ENCODE peak calls at places on chromosomes 6 and 20, in eight cellular contexts. One of them, this sample, is unnamed.

GRCh38 chr6:166259296-166259977 is 48.8 kb downstream of the PRR18 start:
- DNase-seq in MCF 10A: no peak
- DNase-seq in cardiac muscle cell: no peak
- DNase-seq in AG04450: no peak
- DNase-seq in endothelial cell: no peak
- DNase-seq in AG10803: no peak
- DNase-seq in pancreas: no peak
- DNase-seq in GM06990: no peak
- DNase-seq in this sample: no peak

GRCh38 chr6:37514377-37514776 is 14.7 kb upstream of the CCDC167 start:
- DNase-seq in MCF 10A: peak; percentile 63
- DNase-seq in cardiac muscle cell: no peak
- DNase-seq in AG04450: no peak
- DNase-seq in endothelial cell: no peak
- DNase-seq in AG10803: peak; percentile 7
- DNase-seq in pancreas: no peak
- DNase-seq in GM06990: no peak
- DNase-seq in this sample: no peak

GRCh38 chr6:154276810-154277577 is 79.6 kb downstream of the IPCEF1 start:
- DNase-seq in MCF 10A: peak; percentile 56
- DNase-seq in cardiac muscle cell: peak; percentile 47
- DNase-seq in AG04450: no peak
- DNase-seq in endothelial cell: no peak
- DNase-seq in AG10803: peak; percentile 45
- DNase-seq in pancreas: no peak
- DNase-seq in GM06990: no peak
- DNase-seq in this sample: peak; percentile 58

GRCh38 chr6:37622639-37623038 is 75.0 kb downstream of the MDGA1 start:
- DNase-seq in MCF 10A: no peak
- DNase-seq in cardiac muscle cell: no peak
- DNase-seq in AG04450: no peak
- DNase-seq in endothelial cell: no peak
- DNase-seq in AG10803: no peak
- DNase-seq in pancreas: no peak
- DNase-seq in GM06990: no peak
- DNase-seq in this sample: peak; percentile 52

GRCh38 chr6:51778666-51779065 is 308.7 kb downstream of the PKHD1 start:
- DNase-seq in MCF 10A: no peak
- DNase-seq in cardiac muscle cell: no peak
- DNase-seq in AG04450: no peak
- DNase-seq in endothelial cell: no peak
- DNase-seq in AG10803: no peak
- DNase-seq in pancreas: no peak
- DNase-seq in GM06990: no peak
- DNase-seq in this sample: no peak

GRCh38 chr6:95856876-95857364 is 158.9 kb upstream of the FUT9 start:
- DNase-seq in MCF 10A: no peak
- DNase-seq in cardiac muscle cell: no peak
- DNase-seq in AG04450: no peak
- DNase-seq in endothelial cell: no peak
- DNase-seq in AG10803: no peak
- DNase-seq in pancreas: no peak
- DNase-seq in GM06990: no peak
- DNase-seq in this sample: no peak

GRCh38 chr6:109944448-109944847 is 33.7 kb upstream of the GPR6 start:
- DNase-seq in MCF 10A: peak; percentile 50
- DNase-seq in cardiac muscle cell: no peak
- DNase-seq in AG04450: no peak
- DNase-seq in endothelial cell: no peak
- DNase-seq in AG10803: no peak
- DNase-seq in pancreas: no peak
- DNase-seq in GM06990: no peak
- DNase-seq in this sample: no peak

GRCh38 chr20:15789083-15789482 is 784.2 kb downstream of the KIF16B start:
- DNase-seq in MCF 10A: no peak
- DNase-seq in cardiac muscle cell: no peak
- DNase-seq in AG04450: no peak
- DNase-seq in endothelial cell: no peak
- DNase-seq in AG10803: no peak
- DNase-seq in pancreas: no peak
- DNase-seq in GM06990: no peak
- DNase-seq in this sample: no peak

GRCh38 chr6:27332692-27333641 is 20.9 kb upstream of the POM121L2 start:
- DNase-seq in MCF 10A: peak; percentile 84
- DNase-seq in cardiac muscle cell: peak; percentile 50
- DNase-seq in AG04450: peak; percentile 18
- DNase-seq in endothelial cell: peak; percentile 48
- DNase-seq in AG10803: peak; percentile 46
- DNase-seq in pancreas: peak; percentile 17
- DNase-seq in GM06990: peak; percentile 46
- DNase-seq in this sample: peak; percentile 57

GRCh38 chr6:168120390-168121307 is 41.6 kb upstream of the FRMD1 start:
- DNase-seq in MCF 10A: no peak
- DNase-seq in cardiac muscle cell: no peak
- DNase-seq in AG04450: no peak
- DNase-seq in endothelial cell: no peak
- DNase-seq in AG10803: no peak
- DNase-seq in pancreas: no peak
- DNase-seq in GM06990: no peak
- DNase-seq in this sample: no peak

GRCh38 chr6:53805725-53806124 is 10.9 kb downstream of the LRRC1 start:
- DNase-seq in MCF 10A: no peak
- DNase-seq in cardiac muscle cell: no peak
- DNase-seq in AG04450: no peak
- DNase-seq in endothelial cell: no peak
- DNase-seq in AG10803: no peak
- DNase-seq in pancreas: no peak
- DNase-seq in GM06990: no peak
- DNase-seq in this sample: no peak

GRCh38 chr6:11009353-11009752 is 34.8 kb downstream of the ELOVL2 start:
- DNase-seq in MCF 10A: peak; percentile 62
- DNase-seq in cardiac muscle cell: no peak
- DNase-seq in AG04450: no peak
- DNase-seq in endothelial cell: no peak
- DNase-seq in AG10803: peak; percentile 31
- DNase-seq in pancreas: no peak
- DNase-seq in GM06990: no peak
- DNase-seq in this sample: peak; percentile 18

GRCh38 chr6:21666788-21667681 is 73.5 kb downstream of the SOX4 start:
- DNase-seq in MCF 10A: no peak
- DNase-seq in cardiac muscle cell: no peak
- DNase-seq in AG04450: no peak
- DNase-seq in endothelial cell: peak; percentile 35
- DNase-seq in AG10803: no peak
- DNase-seq in pancreas: no peak
- DNase-seq in GM06990: peak; percentile 15
- DNase-seq in this sample: peak; percentile 9

GRCh38 chr6:36727491-36728021 is 29.9 kb downstream of the RAB44 start:
- DNase-seq in MCF 10A: no peak
- DNase-seq in cardiac muscle cell: no peak
- DNase-seq in AG04450: no peak
- DNase-seq in endothelial cell: no peak
- DNase-seq in AG10803: peak; percentile 69
- DNase-seq in pancreas: no peak
- DNase-seq in GM06990: no peak
- DNase-seq in this sample: no peak

GRCh38 chr20:25024171-25024570 is 31.6 kb upstream of the APMAP start:
- DNase-seq in MCF 10A: no peak
- DNase-seq in cardiac muscle cell: no peak
- DNase-seq in AG04450: no peak
- DNase-seq in endothelial cell: no peak
- DNase-seq in AG10803: no peak
- DNase-seq in pancreas: peak; percentile 8
- DNase-seq in GM06990: no peak
- DNase-seq in this sample: no peak

GRCh38 chr6:13729891-13730290 is 18.3 kb upstream of the RANBP9 start:
- DNase-seq in MCF 10A: peak; percentile 47
- DNase-seq in cardiac muscle cell: no peak
- DNase-seq in AG04450: peak; percentile 20
- DNase-seq in endothelial cell: no peak
- DNase-seq in AG10803: peak; percentile 73
- DNase-seq in pancreas: no peak
- DNase-seq in GM06990: no peak
- DNase-seq in this sample: no peak

GRCh38 chr6:93418448-93419303 is 683 bp downstream of the EPHA7 start:
- DNase-seq in MCF 10A: no peak
- DNase-seq in cardiac muscle cell: peak; percentile 86
- DNase-seq in AG04450: no peak
- DNase-seq in endothelial cell: peak; percentile 67
- DNase-seq in AG10803: no peak
- DNase-seq in pancreas: peak; percentile 16
- DNase-seq in GM06990: no peak
- DNase-seq in this sample: peak; percentile 37

GRCh38 chr6:169274761-169275160 is 21.1 kb upstream of the THBS2 start:
- DNase-seq in MCF 10A: no peak
- DNase-seq in cardiac muscle cell: no peak
- DNase-seq in AG04450: no peak
- DNase-seq in endothelial cell: no peak
- DNase-seq in AG10803: peak; percentile 43
- DNase-seq in pancreas: no peak
- DNase-seq in GM06990: no peak
- DNase-seq in this sample: no peak

GRCh38 chr6:40719671-40720374 is 132.7 kb upstream of the LRFN2 start:
- DNase-seq in MCF 10A: peak; percentile 8
- DNase-seq in cardiac muscle cell: peak; percentile 31
- DNase-seq in AG04450: no peak
- DNase-seq in endothelial cell: peak; percentile 17
- DNase-seq in AG10803: peak; percentile 79
- DNase-seq in pancreas: no peak
- DNase-seq in GM06990: no peak
- DNase-seq in this sample: peak; percentile 35

DNA sequence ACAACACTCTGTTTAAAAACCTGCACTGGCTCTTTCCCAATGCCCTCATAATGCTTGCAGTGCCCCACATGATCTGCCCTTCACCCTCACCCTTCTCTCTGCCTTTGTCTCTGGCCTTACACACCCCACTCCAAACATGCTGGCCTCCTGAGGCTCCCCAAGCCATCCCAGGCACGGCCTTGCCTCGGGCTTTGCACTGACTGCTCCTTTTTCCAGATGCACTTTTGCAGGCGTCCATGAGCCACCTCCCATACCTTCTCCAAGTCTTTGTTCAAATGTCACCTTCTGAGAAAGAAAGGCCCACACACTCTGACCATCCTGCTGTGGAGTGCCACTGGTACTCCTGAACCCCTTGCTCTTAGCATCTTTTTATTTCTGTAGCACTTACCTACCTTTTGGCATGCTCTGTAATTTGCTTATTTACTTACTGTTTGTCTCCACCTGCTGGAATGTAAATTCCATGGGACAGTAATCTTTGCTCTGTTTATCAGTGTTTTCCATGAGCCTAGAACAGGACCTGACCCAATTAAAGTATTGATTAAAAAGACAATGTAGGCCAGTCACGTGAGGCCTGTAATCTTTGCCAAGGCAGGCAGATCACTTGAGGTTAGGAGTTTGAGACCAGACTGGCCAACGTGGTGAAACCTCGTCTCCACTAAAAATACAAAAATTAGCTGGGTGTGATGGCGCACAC is 30.7 kb downstream of the GFRA4 start:
- DNase-seq in MCF 10A: no peak
- DNase-seq in cardiac muscle cell: no peak
- DNase-seq in AG04450: no peak
- DNase-seq in endothelial cell: no peak
- DNase-seq in AG10803: no peak
- DNase-seq in pancreas: no peak
- DNase-seq in GM06990: no peak
- DNase-seq in this sample: no peak
- TF ChIP-seq CTCF in MCF 10A: peak; percentile 12
- TF ChIP-seq CTCF in cardiac muscle cell: no peak
- TF ChIP-seq CTCF in AG04450: no peak
- TF ChIP-seq CTCF in endothelial cell: no peak
- TF ChIP-seq CTCF in AG10803: no peak
- TF ChIP-seq CTCF in pancreas: no peak
- TF ChIP-seq CTCF in GM06990: no peak
- TF ChIP-seq CTCF in this sample: no peak

DNA sequence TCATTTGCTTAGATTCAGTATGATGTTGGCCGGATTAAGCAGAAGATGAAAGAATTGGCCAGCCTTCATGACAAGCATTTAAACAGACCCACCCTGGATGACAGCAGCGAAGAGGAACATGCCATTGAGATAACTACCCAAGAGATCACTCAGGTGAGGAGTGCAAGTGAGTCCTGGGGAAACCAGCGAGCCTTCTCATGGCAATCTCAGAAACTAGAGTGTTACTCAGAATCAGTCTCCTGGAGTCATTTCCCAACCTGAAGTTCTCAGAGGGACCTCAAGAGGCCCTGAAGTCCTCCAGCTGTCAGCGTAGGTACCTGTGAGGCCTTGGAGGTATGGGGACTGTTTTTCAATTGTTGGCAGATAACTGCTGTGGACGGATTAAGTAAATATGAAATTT is 16.9 kb downstream of the STX16 start:
- DNase-seq in MCF 10A: no peak
- DNase-seq in cardiac muscle cell: no peak
- DNase-seq in AG04450: no peak
- DNase-seq in endothelial cell: no peak
- DNase-seq in AG10803: no peak
- DNase-seq in pancreas: no peak
- DNase-seq in GM06990: no peak
- DNase-seq in this sample: no peak
- TF ChIP-seq CTCF in MCF 10A: no peak
- TF ChIP-seq CTCF in cardiac muscle cell: no peak
- TF ChIP-seq CTCF in AG04450: no peak
- TF ChIP-seq CTCF in endothelial cell: no peak
- TF ChIP-seq CTCF in AG10803: no peak
- TF ChIP-seq CTCF in pancreas: no peak
- TF ChIP-seq CTCF in GM06990: no peak
- TF ChIP-seq CTCF in this sample: no peak

DNA sequence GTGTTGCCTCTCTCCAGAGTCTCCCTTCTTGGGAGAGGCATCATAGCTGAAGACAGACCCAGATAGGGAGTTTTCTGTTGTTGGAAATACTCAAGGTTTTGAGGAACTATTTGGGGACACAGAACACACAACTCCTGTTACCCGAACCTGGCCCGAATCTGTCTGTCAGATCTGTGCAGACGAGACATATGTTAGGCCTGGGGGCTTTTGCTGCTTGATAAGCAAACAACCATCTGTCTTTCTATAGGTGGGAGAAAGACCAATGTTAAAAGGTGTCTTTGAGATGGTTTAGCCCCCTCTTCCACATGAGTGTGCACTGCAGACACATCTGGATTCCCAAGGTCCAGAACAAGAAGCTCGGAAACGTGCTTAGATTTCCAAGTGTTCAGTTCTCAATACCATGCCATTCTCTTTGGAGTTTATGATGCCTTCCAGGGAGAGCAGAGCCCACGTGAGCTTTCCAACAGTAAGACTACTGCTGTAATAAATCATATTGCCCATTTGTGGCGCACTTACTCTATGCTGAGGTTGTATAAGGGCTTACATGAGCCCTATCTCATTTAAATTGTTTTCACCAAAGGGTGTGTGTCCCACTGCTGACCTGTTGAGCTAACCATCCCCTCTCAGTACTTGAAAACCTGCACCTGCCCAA is 3.8 kb upstream of the STX16 start:
- DNase-seq in MCF 10A: no peak
- DNase-seq in cardiac muscle cell: no peak
- DNase-seq in AG04450: no peak
- DNase-seq in endothelial cell: no peak
- DNase-seq in AG10803: no peak
- DNase-seq in pancreas: no peak
- DNase-seq in GM06990: no peak
- DNase-seq in this sample: no peak
- TF ChIP-seq CTCF in MCF 10A: no peak
- TF ChIP-seq CTCF in cardiac muscle cell: no peak
- TF ChIP-seq CTCF in AG04450: no peak
- TF ChIP-seq CTCF in endothelial cell: no peak
- TF ChIP-seq CTCF in AG10803: no peak
- TF ChIP-seq CTCF in pancreas: no peak
- TF ChIP-seq CTCF in GM06990: no peak
- TF ChIP-seq CTCF in this sample: peak; percentile 11

GRCh38 chr6:103273048-103273447 is 1586.7 kb downstream of the HACE1 start:
- DNase-seq in MCF 10A: peak; percentile 54
- DNase-seq in cardiac muscle cell: peak; percentile 62
- DNase-seq in AG04450: no peak
- DNase-seq in endothelial cell: no peak
- DNase-seq in AG10803: no peak
- DNase-seq in pancreas: no peak
- DNase-seq in GM06990: no peak
- DNase-seq in this sample: peak; percentile 1
- TF ChIP-seq CTCF in MCF 10A: peak; percentile 49
- TF ChIP-seq CTCF in cardiac muscle cell: no peak
- TF ChIP-seq CTCF in AG04450: no peak
- TF ChIP-seq CTCF in endothelial cell: peak; percentile 53
- TF ChIP-seq CTCF in AG10803: no peak
- TF ChIP-seq CTCF in pancreas: no peak
- TF ChIP-seq CTCF in GM06990: no peak
- TF ChIP-seq CTCF in this sample: no peak